ENCODE peak calls at places on chromosomes 2 and 18, in ten cellular contexts. X is mucosa of descending colon, Q is adrenal gland, I is Panc1, W is breast epithelium, M is cardiac muscle cell, E is lower lobe of right lung, R is bronchial epithelial cell, D is heart right ventricle, S is GM23338. J is an unnamed sample. For H3K36me3, the result is how much of the 10 kb centered on the place peaks cover.

GRCh38 chr2:147033046-147033445 is 811.8 kb upstream of the ACVR2A start:
- DNase-seq in M (no peak), D (no peak), W (no peak), S (no peak), I (no peak), X (no peak), Q (no peak), E (no peak), R (peak), J (no peak)

GRCh38 chr18:59008302-59008974 is 131.2 kb upstream of the SEC11C start:
- DNase-seq in E (no peak), X (no peak), S (peak), D (no peak), M (no peak), R (peak), I (no peak), W (peak), Q (no peak), J (no peak)

GRCh38 chr18:58859935-58860334 is 4.7 kb upstream of the ZNF532 start:
- DNase-seq in Q (no peak), M (no peak), W (no peak), D (no peak), S (peak), E (no peak), I (no peak), R (no peak), X (no peak), J (no peak)

GRCh38 chr2:105410554-105410953 is 11.7 kb upstream of the FHL2 start:
- DNase-seq in S (no peak), R (peak), W (peak), D (no peak), X (no peak), E (no peak), I (no peak), M (no peak), Q (peak), J (no peak)

GRCh38 chr2:164510895-164511294 is 110.4 kb downstream of the GRB14 start:
- DNase-seq in R (no peak), I (no peak), E (no peak), M (no peak), S (no peak), W (no peak), Q (no peak), X (peak), D (peak), J (no peak)

GRCh38 chr2:112138143-112139032 is at the start of gene FBLN7:
- DNase-seq in W (no peak), D (no peak), X (no peak), E (no peak), S (peak), I (no peak), M (peak), Q (peak), R (no peak), J (peak)

GRCh38 chr2:238320246-238320647 is at the start of gene TRAF3IP1:
- DNase-seq in Q (peak), R (peak), D (peak), I (peak), X (peak), E (peak), W (peak), S (peak), M (peak), J (peak)

GRCh38 chr2:159774370-159774990 is 23.5 kb downstream of the CD302 start:
- DNase-seq in E (no peak), W (no peak), M (no peak), I (no peak), D (no peak), R (no peak), Q (no peak), X (no peak), S (no peak), J (no peak)

GRCh38 chr18:45749918-45750689 is 26.1 kb downstream of the SLC14A1 start:
- DNase-seq in E (no peak), Q (no peak), S (no peak), I (no peak), R (no peak), D (no peak), X (no peak), W (no peak), M (no peak), J (no peak)

GRCh38 chr18:60329131-60329530 is 43.4 kb downstream of the MC4R start:
- DNase-seq in D (no peak), M (peak), X (no peak), S (no peak), W (no peak), Q (no peak), R (no peak), E (no peak), I (no peak), J (no peak)
- TF ChIP-seq CTCF in D (no peak), M (no peak), X (no peak), S (no peak), W (no peak), Q (no peak), R (no peak), E (no peak), I (no peak), J (no peak)

GRCh38 chr2:190973726-190974628 is 40.0 kb downstream of the STAT1 start:
- DNase-seq in Q (no peak), X (no peak), R (no peak), W (no peak), M (no peak), E (no peak), I (no peak), S (no peak), D (no peak), J (no peak)
- H3K36me3 ChIP-seq in Q (half or more), X (under half), R (under half), W (under half), M (under half), E (half or more), I (half or more), S (half or more), D (half or more), J (half or more)

GRCh38 chr2:207503234-207503633 is 26.5 kb upstream of the CREB1 start:
- DNase-seq in E (peak), D (peak), M (peak), I (no peak), X (no peak), W (no peak), S (no peak), R (no peak), Q (no peak), J (no peak)

GRCh38 chr2:207506426-207506825 is 23.3 kb upstream of the CREB1 start:
- DNase-seq in X (no peak), W (no peak), Q (no peak), D (no peak), E (no peak), I (no peak), M (no peak), R (no peak), S (no peak), J (no peak)

GRCh38 chr2:207505180-207505579 is 24.6 kb upstream of the CREB1 start:
- DNase-seq in X (no peak), E (no peak), R (peak), D (no peak), I (no peak), W (no peak), Q (no peak), S (peak), M (no peak), J (no peak)

GRCh38 chr2:207505728-207506127 is 24.0 kb upstream of the CREB1 start:
- DNase-seq in R (peak), W (no peak), X (no peak), M (no peak), D (no peak), I (peak), S (peak), E (no peak), Q (no peak), J (no peak)

DNA sequence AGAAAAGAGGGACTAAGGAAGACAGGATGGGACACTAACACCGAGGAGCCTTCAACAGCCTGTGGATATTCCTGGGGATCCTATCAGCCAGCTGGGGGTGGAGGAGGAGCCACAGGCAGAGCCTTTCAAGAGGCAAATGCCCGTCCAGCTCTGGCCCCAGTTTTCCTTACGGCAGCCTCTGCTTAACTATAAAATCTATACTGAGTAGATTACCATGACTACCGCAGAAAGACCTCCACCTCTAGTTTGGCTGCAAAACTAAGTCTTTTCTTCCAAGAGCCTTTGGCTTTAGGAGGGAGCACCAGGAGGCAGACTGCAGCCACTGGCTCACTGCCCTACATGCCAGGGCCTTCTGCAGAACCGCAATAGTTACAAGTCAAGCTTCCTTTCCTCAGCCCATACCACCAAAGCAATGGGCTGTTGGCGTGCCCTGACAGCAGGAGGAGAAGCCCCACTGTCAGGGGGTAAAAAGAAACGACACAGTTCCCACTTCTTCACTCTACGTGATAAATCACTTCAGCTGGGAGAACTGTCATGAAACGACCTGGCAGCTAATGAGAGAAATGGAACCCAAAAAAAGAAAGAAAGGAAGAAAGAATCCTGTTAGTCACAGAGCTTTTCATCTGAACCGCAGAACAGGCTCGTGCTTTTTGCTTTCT is 25.1 kb upstream of the CREB1 start:
- DNase-seq in W (no peak), X (no peak), S (peak), E (no peak), R (peak), M (peak), D (peak), I (no peak), Q (no peak), J (no peak)
- H3K4me3 ChIP-seq in W (no peak), X (no peak), S (peak), E (no peak), R (no peak), M (no peak), D (no peak), I (no peak), Q (no peak), J (no peak)

DNA sequence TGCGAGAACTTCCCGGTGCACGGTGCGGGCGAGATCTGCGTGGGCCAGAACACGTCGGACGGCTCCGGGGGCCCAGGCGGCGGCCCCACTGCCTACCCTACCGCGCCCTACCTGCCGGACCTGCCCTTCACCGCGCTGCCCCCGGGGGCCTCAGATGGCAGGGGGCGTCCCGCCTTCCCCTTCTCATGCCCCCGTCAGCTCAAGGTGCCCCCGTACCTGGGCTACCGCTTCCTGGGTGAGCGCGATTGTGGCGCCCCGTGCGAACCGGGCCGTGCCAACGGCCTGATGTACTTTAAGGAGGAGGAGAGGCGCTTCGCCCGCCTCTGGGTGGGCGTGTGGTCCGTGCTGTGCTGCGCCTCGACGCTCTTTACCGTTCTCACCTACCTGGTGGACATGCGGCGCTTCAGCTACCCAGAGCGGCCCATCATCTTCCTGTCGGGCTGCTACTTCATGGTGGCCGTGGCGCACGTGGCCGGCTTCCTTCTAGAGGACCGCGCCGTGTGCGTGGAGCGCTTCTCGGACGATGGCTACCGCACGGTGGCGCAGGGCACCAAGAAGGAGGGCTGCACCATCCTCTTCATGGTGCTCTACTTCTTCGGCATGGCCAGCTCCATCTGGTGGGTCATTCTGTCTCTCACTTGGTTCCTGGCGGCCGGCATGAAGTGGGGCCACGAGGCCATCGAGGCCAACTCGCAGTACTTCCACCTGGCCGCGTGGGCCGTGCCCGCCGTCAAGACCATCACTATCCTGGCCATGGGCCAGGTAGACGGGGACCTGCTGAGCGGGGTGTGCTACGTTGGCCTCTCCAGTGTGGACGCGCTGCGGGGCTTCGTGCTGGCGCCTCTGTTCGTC is 1.7 kb downstream of the FZD7 start:
- DNase-seq in Q (peak), X (peak), R (no peak), S (peak), M (peak), W (peak), D (peak), E (peak), I (no peak), J (peak)
- TF ChIP-seq CTCF in Q (peak), X (peak), R (peak), S (peak), M (peak), W (peak), D (peak), E (peak), I (peak), J (peak)

DNA sequence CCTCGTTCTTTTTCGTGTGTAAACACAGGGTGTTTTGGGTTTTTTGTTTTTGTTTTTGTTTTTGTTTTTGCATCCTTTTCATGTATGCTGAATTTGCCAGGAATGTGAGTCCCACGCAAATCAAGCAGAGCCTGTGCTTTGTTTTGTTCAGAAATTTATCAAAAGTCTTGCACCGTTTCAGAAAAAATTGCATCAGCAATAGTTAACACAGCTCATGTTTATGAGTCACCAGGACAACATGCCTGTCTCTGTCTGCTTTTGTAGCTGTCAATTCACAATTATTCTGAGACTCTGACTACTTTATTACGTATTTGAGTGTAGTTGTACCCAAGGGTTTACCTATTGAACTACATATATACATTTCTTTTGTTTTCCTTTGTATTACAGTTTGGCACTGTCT is 38.3 kb downstream of the MRPL44 start:
- DNase-seq in X (no peak), E (no peak), I (no peak), R (peak), W (no peak), M (no peak), D (no peak), S (no peak), Q (no peak), J (no peak)
- H3K36me3 ChIP-seq in X (under half), E (under half), I (under half), R (under half), W (under half), M (under half), D (under half), S (under half), Q (under half), J (under half)

GRCh38 chr2:202909394-202910192 is 1.9 kb downstream of the WDR12 start:
- DNase-seq in I (no peak), S (no peak), D (no peak), X (no peak), R (no peak), M (no peak), E (no peak), W (no peak), Q (no peak), J (no peak)
- H3K4me3 ChIP-seq in I (peak), S (peak), D (no peak), X (no peak), R (no peak), M (peak), E (no peak), W (no peak), Q (no peak), J (no peak)

GRCh38 chr18:32261003-32261402 is 71.2 kb downstream of the MEP1B start:
- DNase-seq in D (no peak), X (no peak), M (no peak), Q (no peak), E (no peak), W (no peak), S (peak), I (no peak), R (no peak), J (no peak)
- TF ChIP-seq CTCF in D (no peak), X (no peak), M (no peak), Q (no peak), E (no peak), W (no peak), S (peak), I (peak), R (no peak), J (no peak)

J was measured in upper lobe of right lung.